ENCODE peak calls at places on chromosomes 5 and 9, in ten cellular contexts. S, Z, O, A, E, G, V, Y, Q and I are unnamed samples.
A peak's percentile ranks its signal among the peaks of the same experiment; 100 is the strongest.

GRCh38 chr5:56763711-56764466 is 51.5 kb upstream of the MAP3K1 start:
- DNase-seq in S (no peak), Z (peak; percentile 25), O (no peak), A (peak; percentile 71), E (no peak), G (no peak), V (peak; percentile 73), Y (no peak), Q (peak; percentile 14), I (no peak)

GRCh38 chr5:95779611-95780010 is 42.9 kb downstream of the GLRX start:
- DNase-seq in S (no peak), Z (no peak), O (no peak), A (no peak), E (no peak), G (no peak), V (peak; percentile 70), Y (no peak), Q (peak; percentile 55), I (no peak)

GRCh38 chr9:137545123-137545522 is 5.1 kb downstream of the PNPLA7 start:
- DNase-seq in S (no peak), Z (no peak), O (no peak), A (no peak), E (no peak), G (no peak), V (peak; percentile 62), Y (no peak), Q (no peak), I (peak; percentile 72)

GRCh38 chr9:127943746-127944145 is 6.1 kb upstream of the DPM2 start:
- DNase-seq in S (peak; percentile 90), Z (peak; percentile 87), O (peak; percentile 86), A (peak; percentile 92), E (peak; percentile 86), G (peak; percentile 89), V (peak; percentile 79), Y (no peak), Q (no peak), I (peak; percentile 90)

GRCh38 chr5:101390317-101390908 is 487.3 kb upstream of the ST8SIA4 start:
- DNase-seq in S (peak; percentile 23), Z (no peak), O (no peak), A (peak; percentile 2), E (peak; percentile 80), G (no peak), V (peak; percentile 64), Y (peak; percentile 0), Q (peak; percentile 34), I (no peak)

GRCh38 chr5:150458819-150459557 is 9.4 kb upstream of the RPS14 start:
- DNase-seq in S (peak; percentile 89), Z (peak; percentile 89), O (peak; percentile 82), A (peak; percentile 93), E (peak; percentile 72), G (peak; percentile 84), V (peak; percentile 71), Y (no peak), Q (no peak), I (peak; percentile 83)

GRCh38 chr9:13444696-13445095 is 165.2 kb upstream of the MPDZ start:
- DNase-seq in S (no peak), Z (no peak), O (no peak), A (no peak), E (no peak), G (no peak), V (no peak), Y (no peak), Q (no peak), I (no peak)

GRCh38 chr5:123089971-123090640 is 1.1 kb downstream of the PRDM6 start:
- DNase-seq in S (no peak), Z (no peak), O (peak; percentile 20), A (peak; percentile 69), E (peak; percentile 16), G (peak; percentile 21), V (peak; percentile 62), Y (no peak), Q (no peak), I (no peak)

GRCh38 chr9:12698986-12699385 is 5.8 kb downstream of the TYRP1 start:
- DNase-seq in S (no peak), Z (no peak), O (no peak), A (no peak), E (no peak), G (no peak), V (peak; percentile 45), Y (no peak), Q (no peak), I (no peak)

GRCh38 chr5:112694853-112695709 is 42.6 kb upstream of the APC start:
- DNase-seq in S (no peak), Z (no peak), O (no peak), A (no peak), E (no peak), G (no peak), V (peak; percentile 79), Y (no peak), Q (peak; percentile 69), I (no peak)

GRCh38 chr9:13432914-13433313 is 153.4 kb upstream of the MPDZ start:
- DNase-seq in S (no peak), Z (no peak), O (no peak), A (no peak), E (no peak), G (no peak), V (peak; percentile 62), Y (no peak), Q (no peak), I (no peak)

GRCh38 chr9:2637390-2637789 is 15.8 kb downstream of the VLDLR start:
- DNase-seq in S (no peak), Z (no peak), O (no peak), A (no peak), E (no peak), G (no peak), V (no peak), Y (no peak), Q (no peak), I (no peak)

GRCh38 chr5:41097642-41098041 is 26.5 kb upstream of the MROH2B start:
- DNase-seq in S (no peak), Z (no peak), O (no peak), A (no peak), E (no peak), G (no peak), V (no peak), Y (no peak), Q (no peak), I (no peak)

DNA sequence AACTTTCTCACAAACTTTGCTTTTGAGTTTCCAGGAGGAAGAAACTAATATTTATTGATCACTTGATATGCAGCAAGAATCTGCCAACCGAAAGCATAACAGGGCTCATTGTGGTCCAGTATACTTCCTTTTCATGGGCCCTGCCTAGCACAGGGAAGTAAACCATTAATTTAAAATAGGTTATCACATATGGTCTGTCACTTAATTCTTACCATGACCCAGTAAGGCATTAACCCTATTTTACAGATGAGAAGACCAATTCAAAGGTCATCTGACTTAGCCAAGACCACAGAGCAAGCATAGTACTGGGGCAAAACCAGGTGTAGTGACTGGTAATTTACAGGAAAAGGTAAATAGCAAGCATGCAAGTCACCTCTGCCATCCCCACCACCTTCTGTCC is 336.9 kb upstream of the DMAC1 start:
- DNase-seq in S (no peak), Z (no peak), O (no peak), A (no peak), E (no peak), G (no peak), V (no peak), Y (no peak), Q (no peak), I (no peak)
- H3K9me3 ChIP-seq in S (no peaks in the 10 kb centered on the region), Z (no peaks in the 10 kb centered on the region), O (no peaks in the 10 kb centered on the region), A (no peaks in the 10 kb centered on the region), E (no peaks in the 10 kb centered on the region), G (no peaks in the 10 kb centered on the region), V (no peaks in the 10 kb centered on the region), Y (no peaks in the 10 kb centered on the region), Q (no peaks in the 10 kb centered on the region), I (no peaks in the 10 kb centered on the region)

DNA sequence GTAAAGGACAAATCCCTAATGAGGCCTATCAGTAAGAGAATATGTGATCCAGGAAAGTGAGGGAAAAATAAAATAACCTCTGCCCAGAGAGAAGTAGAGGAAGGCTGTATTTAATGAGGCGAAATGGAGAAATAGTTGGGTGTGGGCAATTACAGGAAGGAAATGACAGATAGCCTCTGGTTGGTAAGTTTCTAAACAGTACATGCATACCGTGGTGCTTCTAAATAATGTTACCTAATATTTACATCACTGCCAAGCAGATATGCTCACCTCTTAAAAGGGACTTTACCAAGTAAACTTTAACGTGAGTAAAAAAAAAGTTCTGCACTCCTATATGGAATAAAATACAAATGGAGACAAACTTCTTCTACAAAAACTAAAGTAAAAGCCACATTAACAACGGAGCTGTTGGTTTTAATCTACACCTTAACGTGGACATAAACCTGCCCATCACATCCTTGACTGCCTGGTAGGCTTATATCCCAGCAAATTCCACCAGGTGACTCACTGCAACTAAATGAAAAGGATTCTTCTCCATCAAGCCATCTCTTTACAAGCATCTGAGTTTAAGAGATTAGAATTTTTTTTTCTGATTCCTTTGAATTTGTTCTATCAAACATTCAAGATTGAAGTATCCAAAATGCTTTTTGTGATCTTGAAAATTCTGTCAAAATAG is 12.4 kb downstream of the NFIL3 start:
- DNase-seq in S (no peak), Z (no peak), O (no peak), A (no peak), E (no peak), G (no peak), V (peak; percentile 47), Y (no peak), Q (no peak), I (no peak)
- H3K4me3 ChIP-seq in S (no peak overlapping the region), Z (no peak overlapping the region), O (no peak overlapping the region), A (no peak overlapping the region), E (no peak overlapping the region), G (no peak overlapping the region), V (no peak overlapping the region), Y (no peak overlapping the region), Q (no peak overlapping the region), I (no peak overlapping the region)

GRCh38 chr9:107471562-107471961 is 18.0 kb downstream of the KLF4 start:
- DNase-seq in S (no peak), Z (no peak), O (no peak), A (no peak), E (no peak), G (no peak), V (no peak), Y (no peak), Q (no peak), I (no peak)

GRCh38 chr9:107462691-107463090 is 26.9 kb downstream of the KLF4 start:
- DNase-seq in S (no peak), Z (no peak), O (no peak), A (no peak), E (no peak), G (no peak), V (peak; percentile 16), Y (no peak), Q (peak; percentile 7), I (no peak)

GRCh38 chr9:107467416-107467815 is 22.2 kb downstream of the KLF4 start:
- DNase-seq in S (no peak), Z (no peak), O (no peak), A (no peak), E (no peak), G (no peak), V (no peak), Y (no peak), Q (no peak), I (no peak)

GRCh38 chr9:107460153-107461023 is 29.2 kb downstream of the KLF4 start:
- DNase-seq in S (no peak), Z (no peak), O (no peak), A (no peak), E (no peak), G (no peak), V (no peak), Y (no peak), Q (no peak), I (no peak)

GRCh38 chr9:107465467-107466451 is 23.8 kb downstream of the KLF4 start:
- DNase-seq in S (peak; percentile 75), Z (peak; percentile 75), O (peak; percentile 74), A (peak; percentile 84), E (peak; percentile 50), G (peak; percentile 77), V (peak; percentile 78), Y (no peak), Q (peak; percentile 14), I (peak; percentile 85)
- TF ChIP-seq CTCF in S (peak; percentile 87), Z (peak; percentile 93), O (peak; percentile 98), A (peak; percentile 71), E (peak; percentile 92), G (peak; percentile 90), V (peak; percentile 83), Y (peak; percentile 73), Q (peak; percentile 41), I (peak; percentile 94)

GRCh38 chr5:178940569-178941360 is at the start of gene ZNF454:
- DNase-seq in S (peak; percentile 90), Z (peak; percentile 82), O (peak; percentile 93), A (peak; percentile 97), E (no peak), G (peak; percentile 93), V (peak; percentile 98), Y (peak; percentile 38), Q (peak; percentile 92), I (peak; percentile 93)
- H3K9me3 ChIP-seq in S (peaks cover 3% of the 10 kb centered on the region), Z (peaks cover 44% of the 10 kb centered on the region), O (peaks cover 57% of the 10 kb centered on the region), A (peaks cover 5% of the 10 kb centered on the region), E (peaks cover 44% of the 10 kb centered on the region), G (no peaks in the 10 kb centered on the region), V (no peaks in the 10 kb centered on the region), Y (peaks cover 81% of the 10 kb centered on the region), Q (peaks cover 62% of the 10 kb centered on the region), I (peaks cover 55% of the 10 kb centered on the region)